ENCODE peak calls at places on chromosomes 5 and 9, in seven cellular contexts. S is activated T-cell treated with anti-CD3 and anti-CD28 coated beads, Interleukin-2, amount 50 U/mL, for 1 hour; H is RPMI7951; B is amniotic epithelial cell; K is T-cell; W is natural killer cell; V is HTR-8/SVneo. M is an unnamed sample.

GRCh38 chr5:120808135-120808534 is 344.0 kb downstream of the PRR16 start:
- DNase-seq in S (no peak), B (peak), V (no peak), W (no peak), K (no peak), H (no peak), M (no peak)

GRCh38 chr9:128108784-128109709 is 18.5 kb downstream of the PTGES2 start:
- DNase-seq in K (no peak), S (no peak), W (no peak), H (no peak), B (no peak), V (no peak), M (no peak)

GRCh38 chr5:74294231-74294705 is 346.3 kb downstream of the ENC1 start:
- DNase-seq in W (no peak), S (no peak), K (no peak), H (peak), V (no peak), B (no peak), M (no peak)

GRCh38 chr9:126965541-126966428 is 51.2 kb downstream of the RALGPS1 start:
- DNase-seq in B (peak), K (peak), H (peak), S (peak), V (peak), W (peak), M (peak)

GRCh38 chr9:133102190-133103021 is 18.6 kb downstream of the RALGDS start:
- DNase-seq in H (no peak), W (no peak), K (no peak), S (peak), B (no peak), V (no peak), M (peak)

GRCh38 chr5:122062205-122062604 is 15.9 kb downstream of the LOX start:
- DNase-seq in K (no peak), W (no peak), B (peak), S (no peak), H (no peak), V (no peak), M (no peak)

GRCh38 chr5:160991205-160991604 is 139.2 kb upstream of the ATP10B start:
- DNase-seq in K (no peak), W (no peak), H (no peak), S (no peak), V (no peak), B (no peak), M (no peak)

GRCh38 chr9:77161966-77162365 is 15.4 kb upstream of the VPS13A start:
- DNase-seq in S (no peak), W (no peak), V (no peak), K (no peak), B (peak), H (no peak), M (no peak)

GRCh38 chr5:32222723-32223470 is 48.8 kb upstream of the GOLPH3 start:
- DNase-seq in H (no peak), S (no peak), K (no peak), B (no peak), V (no peak), W (no peak), M (no peak)

GRCh38 chr9:126299706-126300276 is 26.8 kb upstream of the MVB12B start:
- DNase-seq in V (no peak), S (no peak), B (peak), K (no peak), W (no peak), H (no peak), M (peak)

GRCh38 chr5:69368458-69369368 is 607 bp downstream of the AK6 start:
- DNase-seq in H (no peak), B (peak), W (no peak), S (no peak), V (peak), K (peak), M (no peak)

GRCh38 chr5:32703957-32704356 is 7.2 kb upstream of the NPR3 start:
- DNase-seq in W (no peak), K (no peak), V (no peak), H (no peak), B (no peak), S (no peak), M (no peak)

GRCh38 chr5:65914644-65915196 is 11.7 kb upstream of the ERBIN start:
- DNase-seq in B (no peak), H (no peak), V (no peak), S (no peak), K (no peak), W (no peak), M (no peak)

GRCh38 chr9:92151691-92152393 is 36.6 kb upstream of the SPTLC1 start:
- DNase-seq in V (peak), B (peak), W (no peak), S (no peak), H (peak), K (no peak), M (no peak)

GRCh38 chr9:116116411-116116810 is 37.2 kb upstream of the PAPPA start:
- DNase-seq in W (no peak), K (no peak), S (no peak), H (no peak), V (no peak), B (no peak), M (no peak)

GRCh38 chr5:139711852-139712171 is 63.7 kb downstream of the CXXC5 start:
- DNase-seq in B (no peak), V (no peak), S (no peak), K (no peak), H (no peak), W (peak), M (no peak)

GRCh38 chr9:119179701-119180100 is 189.5 kb downstream of the BRINP1 start:
- DNase-seq in W (no peak), B (no peak), V (no peak), K (no peak), S (no peak), H (no peak), M (no peak)

GRCh38 chr9:36382484-36382883 is 17.6 kb downstream of the RNF38 start:
- DNase-seq in H (no peak), S (no peak), K (no peak), W (no peak), B (no peak), V (no peak), M (no peak)

GRCh38 chr5:138953370-138954256 is 78.5 kb upstream of the LRRTM2 start:
- DNase-seq in H (peak), B (peak), K (no peak), V (no peak), W (no peak), S (no peak), M (peak)

GRCh38 chr5:116572375-116573278 is 2.0 kb downstream of the SEMA6A start:
- DNase-seq in H (no peak), V (peak), S (no peak), B (no peak), K (no peak), W (no peak), M (peak)

GRCh38 chr5:34657550-34657921 is 1.4 kb downstream of the RAI14 start:
- DNase-seq in S (no peak), V (peak), K (no peak), W (no peak), H (peak), B (peak), M (peak)

GRCh38 chr9:134253596-134254205 is 72.6 kb upstream of the RXRA start:
- DNase-seq in B (peak), K (no peak), W (no peak), H (no peak), S (no peak), V (no peak), M (no peak)

GRCh38 chr5:96120120-96120519 is 158.5 kb upstream of the ELL2 start:
- DNase-seq in K (no peak), H (no peak), B (no peak), V (no peak), S (no peak), W (no peak), M (no peak)

GRCh38 chr9:92614763-92615441 is 55.0 kb downstream of the IPPK start:
- DNase-seq in W (no peak), H (no peak), K (no peak), B (no peak), S (no peak), V (no peak), M (no peak)

GRCh38 chr5:108143581-108143980 is 238.3 kb downstream of the FBXL17 start:
- DNase-seq in W (no peak), H (peak), B (peak), K (no peak), S (no peak), V (peak), M (no peak)

GRCh38 chr5:121429761-121430160 is 421.9 kb upstream of the FTMT start:
- DNase-seq in V (no peak), S (no peak), B (no peak), W (no peak), H (no peak), K (no peak), M (no peak)

GRCh38 chr9:128293091-128293490 is 17.0 kb downstream of the SWI5 start:
- DNase-seq in S (no peak), W (no peak), V (no peak), B (no peak), H (no peak), K (no peak), M (no peak)

GRCh38 chr9:113873926-113874325 is 2.2 kb upstream of the ZNF618 start:
- DNase-seq in S (no peak), W (no peak), V (no peak), K (no peak), B (no peak), H (no peak), M (no peak)

GRCh38 chr9:18442629-18443491 is 31.1 kb upstream of the ADAMTSL1 start:
- DNase-seq in H (peak), S (peak), K (peak), W (no peak), B (peak), V (no peak), M (peak)

GRCh38 chr5:56673171-56673570 is 142.2 kb upstream of the MAP3K1 start:
- DNase-seq in W (no peak), V (no peak), H (no peak), K (no peak), B (no peak), S (no peak), M (no peak)

GRCh38 chr5:171418316-171418981 is 998 bp upstream of the FGF18 start:
- DNase-seq in V (peak), B (peak), K (no peak), H (peak), S (peak), W (peak), M (peak)